ENCODE peak calls at places on chromosome 1, in four cellular contexts. J, I, L and Y are unnamed samples. For H3K36me3, the result is how much of the 10 kb centered on the place peaks cover.

GRCh38 chr1:51569284-51570062 is 47.4 kb upstream of the OSBPL9 start:
- DNase-seq in J (peak), I (no peak), L (no peak), Y (no peak)

GRCh38 chr1:29990304-29990703 is 733.1 kb downstream of the MATN1 start:
- DNase-seq in J (no peak), I (no peak), L (no peak), Y (no peak)

GRCh38 chr1:109668123-109668800 is 405 bp downstream of the GSTM2 start:
- DNase-seq in J (no peak), I (no peak), L (no peak), Y (no peak)

GRCh38 chr1:32925360-32926142 is 24.4 kb upstream of the TMEM54 start:
- DNase-seq in J (no peak), I (no peak), L (peak), Y (no peak)

GRCh38 chr1:167695756-167696561 is 25.8 kb upstream of the MPZL1 start:
- DNase-seq in J (no peak), I (no peak), L (no peak), Y (no peak)

GRCh38 chr1:176656257-176656995 is 193.5 kb downstream of the PAPPA2 start:
- DNase-seq in J (no peak), I (no peak), L (peak), Y (no peak)

GRCh38 chr1:12132078-12132477 is 34.7 kb upstream of the TNFRSF1B start:
- DNase-seq in J (no peak), I (no peak), L (no peak), Y (peak)

GRCh38 chr1:10084045-10084444 is 51.3 kb downstream of the UBE4B start:
- DNase-seq in J (no peak), I (no peak), L (no peak), Y (no peak)

GRCh38 chr1:108858541-108858940 is 1.6 kb upstream of the AKNAD1 start:
- DNase-seq in J (no peak), I (no peak), L (no peak), Y (no peak)

GRCh38 chr1:178417858-178418257 is 78.9 kb downstream of the CLEC20A start:
- DNase-seq in J (no peak), I (no peak), L (no peak), Y (no peak)

GRCh38 chr1:66300986-66301451 is 232.9 kb upstream of the SGIP1 start:
- DNase-seq in J (no peak), I (no peak), L (no peak), Y (no peak)

GRCh38 chr1:151841141-151841540 is 1.5 kb upstream of the C2CD4D start:
- DNase-seq in J (no peak), I (no peak), L (no peak), Y (no peak)

GRCh38 chr1:27873671-27874384 is 1.5 kb downstream of the THEMIS2 start:
- DNase-seq in J (no peak), I (no peak), L (no peak), Y (no peak)

GRCh38 chr1:109197163-109198042 is 16.3 kb upstream of the SARS1 start:
- DNase-seq in J (no peak), I (peak), L (no peak), Y (no peak)

GRCh38 chr1:62989497-62989896 is 205.6 kb downstream of the ATG4C start:
- DNase-seq in J (no peak), I (no peak), L (no peak), Y (no peak)

GRCh38 chr1:227388771-227389170 is 70.5 kb upstream of the CDC42BPA start:
- DNase-seq in J (no peak), I (no peak), L (no peak), Y (no peak)

GRCh38 chr1:117335376-117336086 is 31.7 kb upstream of the MAN1A2 start:
- DNase-seq in J (no peak), I (no peak), L (no peak), Y (no peak)

GRCh38 chr1:117341123-117341522 is 26.1 kb upstream of the MAN1A2 start:
- DNase-seq in J (no peak), I (no peak), L (no peak), Y (no peak)

GRCh38 chr1:117339866-117340357 is 27.3 kb upstream of the MAN1A2 start:
- DNase-seq in J (peak), I (no peak), L (peak), Y (no peak)

DNA sequence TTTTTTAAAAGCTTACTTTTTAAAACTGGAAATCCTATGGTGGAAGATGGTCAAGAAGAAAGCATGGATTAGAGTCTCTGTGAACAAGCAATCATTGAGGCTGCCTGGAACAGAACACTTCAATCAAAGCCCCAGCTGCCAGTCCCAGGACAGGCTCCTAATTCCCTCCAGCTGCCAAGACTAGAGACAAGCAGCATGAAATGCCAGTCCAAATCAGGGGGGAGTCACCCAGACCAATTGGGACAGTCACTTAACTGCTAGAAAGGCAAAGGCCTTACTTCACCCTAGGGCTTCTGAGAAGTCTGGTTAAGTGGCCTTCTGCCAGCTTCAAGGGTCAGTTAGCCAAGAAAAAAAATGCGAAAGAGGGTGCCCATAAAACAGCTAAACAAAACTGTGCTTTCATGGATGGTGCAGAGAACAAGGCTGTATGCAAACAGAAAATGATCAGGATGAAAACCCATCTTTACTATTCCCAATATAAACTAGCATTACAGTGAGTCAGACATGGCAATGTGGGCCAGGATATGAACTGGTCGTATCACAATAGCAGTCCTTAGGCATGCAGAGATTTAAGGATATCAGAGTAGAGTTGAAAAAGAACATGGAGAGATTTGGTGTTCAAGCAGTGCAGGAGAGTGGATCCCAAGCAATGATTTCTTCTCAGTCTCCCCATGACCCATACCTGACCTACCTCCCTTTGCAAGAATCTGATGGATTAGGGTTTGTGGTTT is 31.0 kb upstream of the MAN1A2 start:
- DNase-seq in J (no peak), I (no peak), L (no peak), Y (no peak)
- TF ChIP-seq CTCF in J (no peak), I (no peak), L (no peak), Y (no peak)

GRCh38 chr1:164838786-164839185 is 279.8 kb downstream of the PBX1 start:
- DNase-seq in J (no peak), I (no peak), L (no peak), Y (no peak)
- H3K36me3 ChIP-seq in J (under half), I (under half), L (under half), Y (under half)

DNA sequence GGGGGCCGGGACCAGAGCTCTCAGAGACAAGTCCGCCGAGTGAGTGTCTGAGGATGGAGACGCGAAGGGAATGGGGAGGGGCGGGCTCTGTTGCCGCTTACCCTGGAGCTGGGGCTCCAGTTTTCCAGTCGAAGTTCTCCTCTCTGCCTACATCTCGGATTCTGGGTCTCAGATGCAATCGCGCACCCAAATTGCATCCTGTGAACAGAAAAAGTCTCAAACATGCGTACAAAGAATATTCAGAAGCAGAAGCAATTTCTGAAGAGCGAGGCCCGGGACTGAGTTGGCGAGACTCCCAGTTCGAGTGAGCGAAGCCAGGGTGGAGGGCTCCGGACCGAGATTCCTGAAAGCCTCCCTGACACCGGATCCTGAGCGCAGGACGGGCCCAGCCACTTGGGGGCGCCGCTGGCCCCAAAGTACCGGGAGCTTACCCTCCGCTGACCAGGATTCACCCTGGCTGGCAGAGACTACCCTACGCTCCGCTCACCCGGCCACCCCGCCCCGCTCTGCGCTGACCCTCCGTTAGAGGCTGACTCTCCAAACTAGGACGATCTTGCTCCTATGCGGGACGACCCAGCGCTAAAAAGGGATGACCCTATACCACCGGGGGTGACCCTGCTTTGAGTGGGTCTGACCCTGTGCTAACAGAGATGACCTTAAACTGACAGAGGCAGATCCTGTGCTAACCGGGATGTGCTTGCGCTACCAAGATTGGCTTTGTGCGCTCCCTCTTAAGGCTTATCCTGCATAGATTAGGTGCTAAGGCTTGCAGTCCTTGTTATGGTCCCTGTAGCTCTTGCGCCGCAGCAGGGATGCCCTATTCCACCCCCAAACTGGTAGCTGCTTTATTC is 12.1 kb downstream of the FOXD2 start:
- DNase-seq in J (peak), I (peak), L (no peak), Y (peak)
- TF ChIP-seq CTCF in J (no peak), I (peak), L (no peak), Y (peak)

GRCh38 chr1:181002582-181003172 is 20.0 kb downstream of the STX6 start:
- DNase-seq in J (no peak), I (no peak), L (no peak), Y (no peak)
- H3K36me3 ChIP-seq in J (under half), I (half or more), L (under half), Y (half or more)

GRCh38 chr1:156496211-156496761 is 4.3 kb downstream of the MEF2D start:
- DNase-seq in J (no peak), I (no peak), L (peak), Y (no peak)
- TF ChIP-seq CTCF in J (no peak), I (no peak), L (no peak), Y (no peak)

DNA sequence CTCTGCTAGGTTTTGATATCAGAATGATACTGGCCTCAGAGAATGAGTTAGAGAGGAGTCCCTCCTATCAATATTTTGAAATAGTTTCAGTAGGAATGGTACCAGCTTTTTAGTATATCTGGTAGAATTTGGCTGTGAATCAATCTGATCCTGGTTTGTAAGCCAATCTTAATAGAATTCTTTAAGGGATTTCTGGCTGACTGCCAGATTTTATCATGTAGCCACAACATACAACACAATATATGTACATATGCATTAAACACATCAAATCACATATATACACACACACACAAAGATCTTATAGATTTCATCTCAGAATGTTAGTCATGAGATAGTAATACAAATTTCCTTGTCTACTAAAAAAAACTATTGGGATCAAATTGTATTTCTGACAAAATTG is 151.6 kb downstream of the FASLG start:
- DNase-seq in J (no peak), I (no peak), L (no peak), Y (no peak)
- H3K36me3 ChIP-seq in J (under half), I (under half), L (under half), Y (under half)

DNA sequence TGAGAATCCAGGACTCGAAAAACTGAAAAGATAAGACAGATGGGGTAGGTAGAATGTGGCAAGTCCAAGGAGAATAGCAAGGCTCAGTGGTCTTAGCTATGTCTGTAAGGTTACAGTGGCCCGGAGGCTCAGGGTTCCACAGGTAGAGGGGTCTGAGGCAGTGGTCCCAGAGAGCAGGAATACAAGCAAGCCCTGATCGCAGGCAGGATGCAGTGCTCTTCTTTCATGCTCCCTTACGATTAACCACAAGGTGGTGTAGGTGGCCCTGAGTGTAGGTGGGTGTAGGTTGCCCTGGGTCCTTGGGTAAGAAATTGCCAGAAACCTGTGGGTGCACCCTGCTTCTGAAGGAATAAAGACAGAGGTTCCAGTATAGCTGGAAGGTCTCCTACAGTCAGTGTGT is 99.1 kb upstream of the RAB3GAP2 start:
- DNase-seq in J (no peak), I (no peak), L (no peak), Y (no peak)
- TF ChIP-seq CTCF in J (no peak), I (no peak), L (no peak), Y (no peak)

GRCh38 chr1:24657781-24658180 is 14.7 kb downstream of the SRRM1 start:
- DNase-seq in J (no peak), I (no peak), L (no peak), Y (no peak)

GRCh38 chr1:24659166-24659904 is 16.2 kb downstream of the SRRM1 start:
- DNase-seq in J (no peak), I (no peak), L (no peak), Y (no peak)

GRCh38 chr1:24654011-24654410 is 10.9 kb downstream of the SRRM1 start:
- DNase-seq in J (no peak), I (no peak), L (no peak), Y (no peak)

GRCh38 chr1:24652382-24652781 is 9.3 kb downstream of the SRRM1 start:
- DNase-seq in J (no peak), I (no peak), L (no peak), Y (no peak)

DNA sequence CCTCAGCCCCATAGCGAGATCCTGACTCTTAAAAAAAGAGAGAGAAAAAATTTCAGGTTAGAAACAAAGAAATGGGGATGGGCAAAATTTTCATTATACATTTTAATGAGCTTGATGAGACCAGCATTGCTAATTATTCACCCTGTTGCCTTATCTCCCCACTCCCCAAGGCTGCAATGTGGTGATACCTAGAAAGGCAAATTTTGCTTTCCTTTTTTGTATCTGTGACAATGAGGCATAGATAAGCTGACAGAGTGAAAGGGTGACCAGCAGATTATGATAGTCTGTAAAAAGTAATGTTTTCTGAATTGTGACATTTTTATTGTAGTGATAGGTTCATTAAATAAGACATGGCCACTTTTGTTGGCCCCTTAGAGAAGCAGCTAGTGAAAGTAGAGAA is 12.9 kb downstream of the SRRM1 start:
- DNase-seq in J (no peak), I (no peak), L (no peak), Y (no peak)
- H3K36me3 ChIP-seq in J (under half), I (half or more), L (under half), Y (under half)

DNA sequence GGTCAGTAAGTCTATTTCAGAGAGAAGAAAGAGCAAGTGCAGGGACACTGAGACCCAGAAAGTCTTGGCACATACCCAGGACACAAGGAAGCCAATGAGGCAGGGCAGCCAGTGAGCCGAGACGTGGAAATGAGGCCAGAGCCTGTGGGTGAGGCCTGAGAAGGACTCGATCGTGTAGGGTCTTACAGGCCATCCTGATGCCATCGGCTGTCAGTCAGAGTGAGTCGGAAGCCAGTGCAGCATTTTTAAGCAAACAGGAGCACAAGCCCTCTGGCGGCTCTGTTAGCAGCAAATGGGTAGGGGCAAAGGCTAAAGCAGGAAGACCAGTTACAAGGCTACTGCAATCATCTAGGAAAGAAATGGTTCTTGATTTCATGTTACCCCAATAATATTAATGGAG is 6.0 kb upstream of the GJB3 start:
- DNase-seq in J (no peak), I (no peak), L (no peak), Y (no peak)
- TF ChIP-seq CTCF in J (no peak), I (no peak), L (no peak), Y (no peak)

DNA sequence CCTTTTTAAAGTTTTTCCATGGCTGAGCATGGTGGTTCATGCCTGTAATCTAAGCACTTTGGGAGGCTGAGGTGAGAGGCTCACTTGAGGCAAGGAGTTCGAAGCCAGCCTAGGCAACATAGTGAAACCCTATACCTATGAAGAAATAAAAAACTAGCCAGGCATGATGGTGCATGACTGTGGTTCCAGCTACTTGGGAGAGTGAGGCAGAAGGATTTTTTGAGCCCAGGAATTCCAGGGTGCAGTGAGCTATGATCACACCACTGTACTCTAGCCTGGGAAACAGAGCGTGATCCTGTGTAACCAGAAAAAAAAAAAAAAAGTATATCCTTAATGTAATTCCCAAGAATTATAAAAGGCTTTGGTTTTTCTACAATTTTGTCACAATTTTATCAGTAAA is 17.4 kb downstream of the DEPDC1 start:
- DNase-seq in J (no peak), I (no peak), L (no peak), Y (no peak)
- H3K36me3 ChIP-seq in J (under half), I (under half), L (under half), Y (under half)